ENCODE peak calls at places on chromosome 3, in seven cellular contexts. J is lower lobe of right lung, T is Peyer's patch, K is pancreas, P is OCI-LY7, W is progenitor cell of endocrine pancreas, O is endothelial cell. H is an unnamed sample.

GRCh38 chr3:178260887-178261286 is 275.3 kb upstream of the KCNMB2 start:
- DNase-seq in J (no peak), T (no peak), K (no peak), P (no peak), W (no peak), O (no peak), H (no peak)

GRCh38 chr3:36525115-36525711 is 144.9 kb downstream of the STAC start:
- DNase-seq in J (no peak), T (no peak), K (no peak), P (no peak), W (no peak), O (no peak), H (no peak)

GRCh38 chr3:9646800-9647152 is 2.5 kb upstream of the MTMR14 start:
- DNase-seq in J (no peak), T (no peak), K (no peak), P (no peak), W (no peak), O (no peak), H (no peak)

GRCh38 chr3:119595639-119596329 is 1.9 kb upstream of the PLA1A start:
- DNase-seq in J (no peak), T (no peak), K (no peak), P (no peak), W (no peak), O (no peak), H (no peak)

GRCh38 chr3:122635789-122636188 is 44.9 kb upstream of the PARP14 start:
- DNase-seq in J (no peak), T (no peak), K (no peak), P (no peak), W (no peak), O (no peak), H (no peak)

GRCh38 chr3:183085634-183086390 is 13.5 kb downstream of the MCCC1 start:
- DNase-seq in J (no peak), T (no peak), K (no peak), P (peak), W (no peak), O (peak), H (no peak)

GRCh38 chr3:62888180-62888579 is 13.0 kb upstream of the CADPS start:
- DNase-seq in J (no peak), T (no peak), K (no peak), P (peak), W (no peak), O (no peak), H (no peak)

GRCh38 chr3:4551826-4552442 is 58.8 kb downstream of the ITPR1 start:
- DNase-seq in J (no peak), T (no peak), K (no peak), P (no peak), W (no peak), O (no peak), H (no peak)

GRCh38 chr3:195147649-195148121 is 123.3 kb downstream of the XXYLT1 start:
- DNase-seq in J (peak), T (peak), K (no peak), P (peak), W (no peak), O (no peak), H (peak)

GRCh38 chr3:98003306-98003969 is 31.2 kb upstream of the RIOX2 start:
- DNase-seq in J (no peak), T (no peak), K (no peak), P (peak), W (no peak), O (no peak), H (peak)

GRCh38 chr3:135310317-135310716 is 515.3 kb downstream of the EPHB1 start:
- DNase-seq in J (no peak), T (no peak), K (no peak), P (no peak), W (no peak), O (no peak), H (no peak)

GRCh38 chr3:51975857-51976549 is 1.1 kb downstream of the ABHD14A start:
- DNase-seq in J (peak), T (no peak), K (peak), P (peak), W (peak), O (peak), H (no peak)

GRCh38 chr3:139764936-139765335 is 87.2 kb upstream of the NMNAT3 start:
- DNase-seq in J (no peak), T (no peak), K (no peak), P (no peak), W (no peak), O (no peak), H (no peak)

GRCh38 chr3:9688961-9689360 is 14.7 kb upstream of the CPNE9 start:
- DNase-seq in J (no peak), T (no peak), K (no peak), P (no peak), W (no peak), O (no peak), H (no peak)

GRCh38 chr3:144104146-144104545 is 132.5 kb downstream of the DIPK2A start:
- DNase-seq in J (no peak), T (no peak), K (no peak), P (no peak), W (no peak), O (no peak), H (no peak)

GRCh38 chr3:97956051-97956450 is 16.2 kb downstream of the RIOX2 start:
- DNase-seq in J (no peak), T (no peak), K (no peak), P (no peak), W (no peak), O (no peak), H (no peak)

GRCh38 chr3:87309601-87310000 is 33.2 kb upstream of the POU1F1 start:
- DNase-seq in J (no peak), T (no peak), K (no peak), P (no peak), W (no peak), O (no peak), H (no peak)

GRCh38 chr3:138433892-138434275 is 532 bp upstream of the ESYT3 start:
- DNase-seq in J (no peak), T (no peak), K (no peak), P (no peak), W (no peak), O (no peak), H (no peak)

GRCh38 chr3:66037330-66037985 is 1.3 kb downstream of the MAGI1 start:
- DNase-seq in J (peak), T (peak), K (peak), P (no peak), W (peak), O (peak), H (peak)
- TF ChIP-seq CTCF in J (peak), T (peak), K (peak), P (no peak), W (peak), O (no peak), H (no peak)

GRCh38 chr3:142223282-142223681 is 2.1 kb downstream of the GK5 start:
- DNase-seq in J (no peak), T (no peak), K (no peak), P (no peak), W (no peak), O (no peak), H (no peak)

GRCh38 chr3:142224482-142225072 is 808 bp downstream of the GK5 start:
- DNase-seq in J (no peak), T (no peak), K (no peak), P (no peak), W (no peak), O (no peak), H (no peak)

GRCh38 chr3:142225885-142226215 is 465 bp upstream of the GK5 start:
- DNase-seq in J (no peak), T (no peak), K (no peak), P (no peak), W (no peak), O (no peak), H (no peak)

GRCh38 chr3:142228964-142229363 is 3.6 kb upstream of the GK5 start:
- DNase-seq in J (no peak), T (no peak), K (no peak), P (no peak), W (no peak), O (no peak), H (no peak)

DNA sequence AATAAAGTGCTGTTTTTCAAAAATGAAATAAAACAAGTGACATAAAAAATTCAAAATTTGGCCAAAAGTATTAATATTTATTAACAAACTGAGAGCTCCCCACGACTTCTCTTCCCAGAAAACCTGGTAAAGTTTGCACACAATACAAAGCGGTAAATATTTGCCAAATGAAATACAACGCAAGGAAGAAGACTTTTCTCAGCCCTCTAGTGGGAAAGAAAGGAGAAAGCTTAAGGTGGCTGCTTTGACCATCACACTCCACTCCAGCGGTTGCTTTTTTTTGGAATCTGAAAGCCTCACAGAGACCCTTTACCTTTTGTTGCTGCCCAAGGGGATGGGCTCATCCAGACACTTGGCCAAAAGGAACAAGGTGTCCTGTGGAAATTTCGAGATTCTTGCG is 1.1 kb upstream of the GK5 start:
- DNase-seq in J (no peak), T (no peak), K (no peak), P (no peak), W (no peak), O (no peak), H (no peak)
- TF ChIP-seq CTCF in J (no peak), T (no peak), K (no peak), P (peak), W (peak), O (no peak), H (no peak)

DNA sequence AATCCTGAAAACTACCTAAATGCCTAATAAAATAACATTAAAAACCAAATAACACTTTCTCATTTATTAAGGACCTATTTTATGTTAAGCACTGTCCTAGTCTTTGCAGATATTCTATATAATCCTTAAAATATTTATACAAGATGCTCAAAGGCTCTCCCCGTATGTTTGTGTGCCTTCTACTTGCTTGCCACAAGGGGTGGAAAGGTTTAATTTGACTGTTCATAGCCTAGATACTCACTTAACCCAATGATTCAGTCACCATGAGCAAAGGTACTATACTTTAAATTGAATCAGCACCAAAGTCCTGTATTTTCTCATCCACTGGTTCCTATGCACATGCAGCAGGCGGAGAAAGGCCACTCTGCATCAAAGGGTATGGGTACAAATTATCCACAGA is 32.0 kb downstream of the LSAMP start:
- DNase-seq in J (no peak), T (no peak), K (no peak), P (no peak), W (no peak), O (no peak), H (no peak)
- TF ChIP-seq CTCF in J (no peak), T (no peak), K (no peak), P (no peak), W (peak), O (peak), H (no peak)

GRCh38 chr3:47381317-47382157 is 716 bp downstream of the PTPN23 start:
- DNase-seq in J (peak), T (peak), K (peak), P (peak), W (peak), O (peak), H (peak)

GRCh38 chr3:47378869-47379268 is 2.0 kb upstream of the PTPN23 start:
- DNase-seq in J (no peak), T (no peak), K (no peak), P (no peak), W (no peak), O (no peak), H (no peak)

GRCh38 chr3:47379488-47379899 is 1.3 kb upstream of the PTPN23 start:
- DNase-seq in J (no peak), T (no peak), K (no peak), P (no peak), W (no peak), O (no peak), H (no peak)

GRCh38 chr3:47380026-47380600 is 708 bp upstream of the PTPN23 start:
- DNase-seq in J (no peak), T (no peak), K (no peak), P (no peak), W (no peak), O (no peak), H (no peak)

GRCh38 chr3:47380601-47381316 is at the start of gene PTPN23:
- DNase-seq in J (peak), T (peak), K (peak), P (peak), W (peak), O (peak), H (peak)
- TF ChIP-seq CTCF in J (no peak), T (no peak), K (no peak), P (no peak), W (no peak), O (no peak), H (no peak)

DNA sequence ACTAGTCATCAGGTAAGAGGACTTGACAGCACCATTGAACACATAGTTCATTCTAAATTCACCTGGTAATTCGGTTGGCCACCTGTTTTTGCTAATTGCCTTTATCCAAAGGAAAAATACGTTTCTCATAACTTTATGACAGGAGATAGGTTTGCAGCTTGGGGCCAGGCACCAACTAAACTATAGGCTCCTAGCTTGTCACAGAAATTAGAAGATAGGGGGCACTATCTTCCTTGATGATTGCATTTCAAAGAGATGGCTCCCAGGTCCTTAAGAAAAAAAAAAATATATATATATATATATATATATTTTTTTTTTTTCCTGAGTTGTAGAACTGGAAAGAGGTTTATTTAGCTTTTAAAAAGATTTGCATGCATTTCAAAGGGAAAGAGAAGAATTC is 563.6 kb downstream of the NAALADL2 start:
- DNase-seq in J (no peak), T (no peak), K (no peak), P (no peak), W (no peak), O (no peak), H (no peak)
- TF ChIP-seq CTCF in J (no peak), T (no peak), K (no peak), P (no peak), W (no peak), O (no peak), H (no peak)

GRCh38 chr3:2096196-2096595 is 2.5 kb upstream of the CNTN4 start:
- DNase-seq in J (no peak), T (no peak), K (no peak), P (no peak), W (no peak), O (no peak), H (no peak)
- TF ChIP-seq CTCF in J (no peak), T (no peak), K (no peak), P (no peak), W (no peak), O (no peak), H (no peak)